ENCODE peak calls at places on chromosome 9, in nine cellular contexts. One of them, this sample, is unnamed.

GRCh38 chr9:98786750-98787510 is 9.4 kb downstream of the ANKS6 start:
- DNase-seq in endodermal cell: no peak
- DNase-seq in neural progenitor cell: no peak
- DNase-seq in neuronal stem cell: no peak
- DNase-seq in SJSA1: no peak
- DNase-seq in IMR-90: no peak
- DNase-seq in CD8-positive, alpha-beta T cell: no peak
- DNase-seq in foreskin keratinocyte: no peak
- DNase-seq in caudate nucleus: no peak
- DNase-seq in this sample: no peak

GRCh38 chr9:111944467-111944866 is 47.9 kb downstream of the UGCG start:
- DNase-seq in neural progenitor cell: no peak
- DNase-seq in endodermal cell: no peak
- DNase-seq in neuronal stem cell: no peak
- DNase-seq in IMR-90: peak
- DNase-seq in CD8-positive, alpha-beta T cell: no peak
- DNase-seq in SJSA1: no peak
- DNase-seq in foreskin keratinocyte: peak
- DNase-seq in caudate nucleus: no peak
- DNase-seq in this sample: no peak

GRCh38 chr9:23829580-23830458 is 3.8 kb upstream of the ELAVL2 start:
- DNase-seq in IMR-90: peak
- DNase-seq in foreskin keratinocyte: peak
- DNase-seq in CD8-positive, alpha-beta T cell: no peak
- DNase-seq in SJSA1: no peak
- DNase-seq in endodermal cell: peak
- DNase-seq in caudate nucleus: no peak
- DNase-seq in neural progenitor cell: peak
- DNase-seq in neuronal stem cell: no peak
- DNase-seq in this sample: no peak

GRCh38 chr9:33880562-33881089 is 63.7 kb downstream of the UBE2R2 start:
- DNase-seq in foreskin keratinocyte: no peak
- DNase-seq in CD8-positive, alpha-beta T cell: no peak
- DNase-seq in SJSA1: no peak
- DNase-seq in neuronal stem cell: peak
- DNase-seq in IMR-90: no peak
- DNase-seq in endodermal cell: peak
- DNase-seq in neural progenitor cell: peak
- DNase-seq in caudate nucleus: no peak
- DNase-seq in this sample: no peak

GRCh38 chr9:6078382-6079105 is 63.1 kb upstream of the RANBP6 start:
- DNase-seq in SJSA1: peak
- DNase-seq in foreskin keratinocyte: no peak
- DNase-seq in endodermal cell: peak
- DNase-seq in neuronal stem cell: no peak
- DNase-seq in caudate nucleus: no peak
- DNase-seq in CD8-positive, alpha-beta T cell: no peak
- DNase-seq in IMR-90: no peak
- DNase-seq in neural progenitor cell: no peak
- DNase-seq in this sample: no peak

GRCh38 chr9:35350827-35351549 is 138.9 kb upstream of the RUSC2 start:
- DNase-seq in SJSA1: peak
- DNase-seq in neural progenitor cell: no peak
- DNase-seq in neuronal stem cell: no peak
- DNase-seq in CD8-positive, alpha-beta T cell: no peak
- DNase-seq in caudate nucleus: no peak
- DNase-seq in IMR-90: peak
- DNase-seq in endodermal cell: no peak
- DNase-seq in foreskin keratinocyte: no peak
- DNase-seq in this sample: no peak

GRCh38 chr9:110077926-110078325 is 130.0 kb downstream of the C9orf152 start:
- DNase-seq in SJSA1: no peak
- DNase-seq in neuronal stem cell: no peak
- DNase-seq in CD8-positive, alpha-beta T cell: no peak
- DNase-seq in IMR-90: no peak
- DNase-seq in caudate nucleus: no peak
- DNase-seq in endodermal cell: no peak
- DNase-seq in neural progenitor cell: no peak
- DNase-seq in foreskin keratinocyte: no peak
- DNase-seq in this sample: no peak

GRCh38 chr9:104780796-104781395 is 17.0 kb downstream of the NIPSNAP3B start:
- DNase-seq in foreskin keratinocyte: no peak
- DNase-seq in CD8-positive, alpha-beta T cell: no peak
- DNase-seq in SJSA1: no peak
- DNase-seq in IMR-90: peak
- DNase-seq in endodermal cell: no peak
- DNase-seq in caudate nucleus: no peak
- DNase-seq in neuronal stem cell: no peak
- DNase-seq in neural progenitor cell: no peak
- DNase-seq in this sample: no peak

GRCh38 chr9:131346559-131346958 is 47.3 kb upstream of the PRRC2B start:
- DNase-seq in CD8-positive, alpha-beta T cell: no peak
- DNase-seq in IMR-90: no peak
- DNase-seq in endodermal cell: no peak
- DNase-seq in SJSA1: no peak
- DNase-seq in foreskin keratinocyte: no peak
- DNase-seq in neuronal stem cell: no peak
- DNase-seq in caudate nucleus: no peak
- DNase-seq in neural progenitor cell: no peak
- DNase-seq in this sample: no peak

GRCh38 chr9:19629506-19629905 is 159.3 kb downstream of the SLC24A2 start:
- DNase-seq in caudate nucleus: no peak
- DNase-seq in neural progenitor cell: peak
- DNase-seq in IMR-90: no peak
- DNase-seq in neuronal stem cell: no peak
- DNase-seq in foreskin keratinocyte: no peak
- DNase-seq in SJSA1: no peak
- DNase-seq in endodermal cell: peak
- DNase-seq in CD8-positive, alpha-beta T cell: no peak
- DNase-seq in this sample: no peak

GRCh38 chr9:72428329-72428728 is 63.3 kb upstream of the ZFAND5 start:
- DNase-seq in CD8-positive, alpha-beta T cell: no peak
- DNase-seq in IMR-90: peak
- DNase-seq in SJSA1: peak
- DNase-seq in endodermal cell: no peak
- DNase-seq in neural progenitor cell: no peak
- DNase-seq in neuronal stem cell: no peak
- DNase-seq in foreskin keratinocyte: no peak
- DNase-seq in caudate nucleus: no peak
- DNase-seq in this sample: no peak

GRCh38 chr9:127262621-127263020 is 2.0 kb upstream of the GARNL3 start:
- DNase-seq in IMR-90: peak
- DNase-seq in foreskin keratinocyte: no peak
- DNase-seq in neuronal stem cell: no peak
- DNase-seq in CD8-positive, alpha-beta T cell: no peak
- DNase-seq in neural progenitor cell: no peak
- DNase-seq in endodermal cell: no peak
- DNase-seq in SJSA1: no peak
- DNase-seq in caudate nucleus: peak
- DNase-seq in this sample: no peak

GRCh38 chr9:127263244-127263643 is 1.3 kb upstream of the GARNL3 start:
- DNase-seq in caudate nucleus: no peak
- DNase-seq in IMR-90: no peak
- DNase-seq in SJSA1: no peak
- DNase-seq in neuronal stem cell: no peak
- DNase-seq in neural progenitor cell: no peak
- DNase-seq in CD8-positive, alpha-beta T cell: no peak
- DNase-seq in foreskin keratinocyte: no peak
- DNase-seq in endodermal cell: no peak
- DNase-seq in this sample: no peak

GRCh38 chr9:127267793-127268507 is 3.4 kb downstream of the GARNL3 start:
- DNase-seq in neural progenitor cell: no peak
- DNase-seq in caudate nucleus: no peak
- DNase-seq in IMR-90: no peak
- DNase-seq in endodermal cell: no peak
- DNase-seq in foreskin keratinocyte: no peak
- DNase-seq in CD8-positive, alpha-beta T cell: no peak
- DNase-seq in neuronal stem cell: no peak
- DNase-seq in SJSA1: no peak
- DNase-seq in this sample: no peak

GRCh38 chr9:127263664-127264063 is 910 bp upstream of the GARNL3 start:
- DNase-seq in neural progenitor cell: no peak
- DNase-seq in SJSA1: no peak
- DNase-seq in caudate nucleus: no peak
- DNase-seq in neuronal stem cell: no peak
- DNase-seq in IMR-90: peak
- DNase-seq in foreskin keratinocyte: no peak
- DNase-seq in CD8-positive, alpha-beta T cell: no peak
- DNase-seq in endodermal cell: no peak
- DNase-seq in this sample: no peak

DNA sequence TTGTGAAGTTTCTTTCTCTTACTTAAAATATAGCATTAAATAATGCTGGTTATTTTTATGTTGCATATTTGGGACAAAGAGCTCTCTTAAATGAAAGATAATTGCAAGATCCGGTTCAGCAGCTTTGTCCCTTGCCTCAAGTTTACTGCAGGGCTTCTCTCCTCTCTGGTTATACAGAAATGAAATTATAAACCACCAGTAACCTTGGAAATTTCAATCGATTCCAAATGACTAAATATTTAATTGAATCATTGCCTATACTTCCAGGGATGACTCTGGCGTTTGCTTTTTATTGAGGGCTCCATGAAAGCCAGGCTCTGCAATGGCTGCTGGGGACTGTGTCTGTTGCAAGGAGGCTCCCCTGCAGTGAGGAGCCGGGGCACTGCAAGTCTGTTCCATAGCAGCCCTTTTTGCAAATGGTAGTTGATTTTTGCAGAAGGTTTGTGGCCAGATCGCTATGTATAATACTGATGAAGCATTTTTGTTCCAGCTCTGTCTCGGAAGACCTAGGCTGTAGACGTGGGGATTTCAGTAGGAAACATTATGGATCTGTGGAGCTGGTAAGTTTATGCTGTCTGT is at the start of gene GARNL3:
- DNase-seq in neuronal stem cell: no peak
- DNase-seq in CD8-positive, alpha-beta T cell: no peak
- DNase-seq in foreskin keratinocyte: no peak
- DNase-seq in IMR-90: no peak
- DNase-seq in SJSA1: no peak
- DNase-seq in neural progenitor cell: peak
- DNase-seq in endodermal cell: peak
- DNase-seq in caudate nucleus: no peak
- DNase-seq in this sample: no peak
- H3K27ac ChIP-seq in neuronal stem cell: no peak
- H3K27ac ChIP-seq in CD8-positive, alpha-beta T cell: no peak
- H3K27ac ChIP-seq in foreskin keratinocyte: no peak
- H3K27ac ChIP-seq in IMR-90: no peak
- H3K27ac ChIP-seq in SJSA1: no peak
- H3K27ac ChIP-seq in neural progenitor cell: no peak
- H3K27ac ChIP-seq in endodermal cell: no peak
- H3K27ac ChIP-seq in caudate nucleus: peak
- H3K27ac ChIP-seq in this sample: no peak

GRCh38 chr9:16639644-16640043 is 230.8 kb downstream of the BNC2 start:
- DNase-seq in foreskin keratinocyte: no peak
- DNase-seq in IMR-90: no peak
- DNase-seq in neural progenitor cell: no peak
- DNase-seq in CD8-positive, alpha-beta T cell: no peak
- DNase-seq in caudate nucleus: no peak
- DNase-seq in endodermal cell: no peak
- DNase-seq in SJSA1: no peak
- DNase-seq in neuronal stem cell: no peak
- DNase-seq in this sample: no peak

GRCh38 chr9:16637938-16638337 is 232.5 kb downstream of the BNC2 start:
- DNase-seq in SJSA1: no peak
- DNase-seq in endodermal cell: no peak
- DNase-seq in neuronal stem cell: no peak
- DNase-seq in foreskin keratinocyte: peak
- DNase-seq in CD8-positive, alpha-beta T cell: no peak
- DNase-seq in caudate nucleus: no peak
- DNase-seq in neural progenitor cell: no peak
- DNase-seq in IMR-90: peak
- DNase-seq in this sample: no peak

GRCh38 chr9:16640649-16641048 is 229.8 kb downstream of the BNC2 start:
- DNase-seq in neuronal stem cell: no peak
- DNase-seq in caudate nucleus: no peak
- DNase-seq in CD8-positive, alpha-beta T cell: no peak
- DNase-seq in IMR-90: no peak
- DNase-seq in neural progenitor cell: peak
- DNase-seq in foreskin keratinocyte: no peak
- DNase-seq in SJSA1: no peak
- DNase-seq in endodermal cell: peak
- DNase-seq in this sample: no peak

GRCh38 chr9:16633794-16634193 is 236.7 kb downstream of the BNC2 start:
- DNase-seq in caudate nucleus: no peak
- DNase-seq in SJSA1: no peak
- DNase-seq in CD8-positive, alpha-beta T cell: no peak
- DNase-seq in IMR-90: no peak
- DNase-seq in neuronal stem cell: no peak
- DNase-seq in foreskin keratinocyte: no peak
- DNase-seq in neural progenitor cell: no peak
- DNase-seq in endodermal cell: no peak
- DNase-seq in this sample: no peak

DNA sequence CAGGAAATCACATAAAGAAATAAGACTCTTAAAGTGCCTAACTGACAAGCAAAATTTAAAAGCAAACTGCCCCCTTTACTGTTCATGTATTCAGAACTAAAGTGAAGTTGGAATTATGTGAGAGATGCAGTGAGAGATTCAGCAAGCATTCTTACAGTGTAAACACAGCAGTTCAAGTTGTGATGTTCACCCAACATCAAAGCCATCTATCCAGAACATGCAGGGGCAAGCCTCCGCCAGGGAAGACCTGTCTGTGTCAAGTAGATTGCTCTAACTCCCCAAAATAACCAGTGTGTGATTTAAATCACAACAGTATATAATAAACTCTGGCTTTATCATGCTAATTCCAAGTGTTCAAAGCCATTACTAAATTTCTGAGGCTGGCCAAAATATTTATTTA is 233.3 kb downstream of the BNC2 start:
- DNase-seq in neural progenitor cell: no peak
- DNase-seq in neuronal stem cell: no peak
- DNase-seq in SJSA1: no peak
- DNase-seq in foreskin keratinocyte: peak
- DNase-seq in endodermal cell: no peak
- DNase-seq in caudate nucleus: no peak
- DNase-seq in IMR-90: peak
- DNase-seq in CD8-positive, alpha-beta T cell: no peak
- DNase-seq in this sample: peak
- H3K27ac ChIP-seq in neural progenitor cell: no peak
- H3K27ac ChIP-seq in neuronal stem cell: no peak
- H3K27ac ChIP-seq in SJSA1: no peak
- H3K27ac ChIP-seq in foreskin keratinocyte: no peak
- H3K27ac ChIP-seq in endodermal cell: no peak
- H3K27ac ChIP-seq in caudate nucleus: no peak
- H3K27ac ChIP-seq in IMR-90: peak
- H3K27ac ChIP-seq in CD8-positive, alpha-beta T cell: no peak
- H3K27ac ChIP-seq in this sample: peak

GRCh38 chr9:102253099-102253498 is 514.7 kb upstream of the GRIN3A start:
- DNase-seq in caudate nucleus: no peak
- DNase-seq in SJSA1: no peak
- DNase-seq in CD8-positive, alpha-beta T cell: no peak
- DNase-seq in foreskin keratinocyte: no peak
- DNase-seq in neuronal stem cell: no peak
- DNase-seq in endodermal cell: no peak
- DNase-seq in neural progenitor cell: no peak
- DNase-seq in IMR-90: no peak
- DNase-seq in this sample: no peak
- H3K27ac ChIP-seq in caudate nucleus: no peak
- H3K27ac ChIP-seq in SJSA1: no peak
- H3K27ac ChIP-seq in CD8-positive, alpha-beta T cell: no peak
- H3K27ac ChIP-seq in foreskin keratinocyte: no peak
- H3K27ac ChIP-seq in neuronal stem cell: no peak
- H3K27ac ChIP-seq in endodermal cell: no peak
- H3K27ac ChIP-seq in neural progenitor cell: no peak
- H3K27ac ChIP-seq in IMR-90: no peak
- H3K27ac ChIP-seq in this sample: no peak

GRCh38 chr9:84751921-84752320 is 82.4 kb downstream of the NTRK2 start:
- DNase-seq in SJSA1: no peak
- DNase-seq in caudate nucleus: no peak
- DNase-seq in endodermal cell: no peak
- DNase-seq in foreskin keratinocyte: peak
- DNase-seq in neural progenitor cell: no peak
- DNase-seq in CD8-positive, alpha-beta T cell: no peak
- DNase-seq in IMR-90: no peak
- DNase-seq in neuronal stem cell: no peak
- DNase-seq in this sample: peak
- H3K27ac ChIP-seq in SJSA1: no peak
- H3K27ac ChIP-seq in caudate nucleus: peak
- H3K27ac ChIP-seq in endodermal cell: no peak
- H3K27ac ChIP-seq in foreskin keratinocyte: no peak
- H3K27ac ChIP-seq in neural progenitor cell: no peak
- H3K27ac ChIP-seq in CD8-positive, alpha-beta T cell: no peak
- H3K27ac ChIP-seq in IMR-90: no peak
- H3K27ac ChIP-seq in neuronal stem cell: no peak
- H3K27ac ChIP-seq in this sample: no peak